ENCODE peak calls at places on chromosomes 6 and 20, in seven cellular contexts. L is neuronal stem cell; A is heart right ventricle; Y is neural progenitor cell; R is CD8-positive, alpha-beta memory T cell; W is left ventricle myocardium inferior; I is HAP-1. N is an unnamed sample.
A peak's percentile ranks its signal among the peaks of the same experiment; 100 is the strongest.

GRCh38 chr6:72348926-72349325 is 272.9 kb upstream of the KCNQ5 start:
- DNase-seq in R (no peak), L (no peak), Y (no peak), I (no peak), W (no peak), A (no peak), N (no peak)

GRCh38 chr6:44564906-44565524 is 177.5 kb downstream of the CDC5L start:
- DNase-seq in R (no peak), W (no peak), I (no peak), Y (no peak), A (no peak), L (no peak), N (peak; percentile 24)

GRCh38 chr6:14031516-14031915 is 86.1 kb upstream of the CD83 start:
- DNase-seq in I (no peak), Y (no peak), W (no peak), L (no peak), A (no peak), R (no peak), N (no peak)

GRCh38 chr6:75526502-75527127 is 33.0 kb upstream of the FILIP1 start:
- DNase-seq in W (no peak), L (peak; percentile 61), Y (peak; percentile 77), A (peak; percentile 75), I (peak; percentile 74), R (peak; percentile 26), N (peak; percentile 30)

GRCh38 chr6:96809119-96809518 is 28.2 kb downstream of the GPR63 start:
- DNase-seq in W (no peak), I (no peak), Y (no peak), A (no peak), R (no peak), L (no peak), N (peak; percentile 15)

GRCh38 chr6:166662690-166663089 is 35.6 kb upstream of the RPS6KA2 start:
- DNase-seq in R (no peak), I (no peak), W (no peak), A (no peak), L (no peak), Y (no peak), N (no peak)

GRCh38 chr6:110875548-110876169 is 1.1 kb downstream of the AMD1 start:
- DNase-seq in W (peak; percentile 48), Y (peak; percentile 75), I (no peak), L (no peak), A (peak; percentile 55), R (peak; percentile 64), N (peak; percentile 49)

GRCh38 chr6:79946773-79947190 is 571 bp downstream of the ELOVL4 start:
- DNase-seq in W (peak; percentile 15), Y (peak; percentile 60), R (peak; percentile 8), A (no peak), L (peak; percentile 32), I (peak; percentile 37), N (no peak)

GRCh38 chr20:2651772-2652723 is at the start of gene NOP56:
- DNase-seq in W (peak; percentile 92), Y (peak; percentile 94), R (peak; percentile 90), I (peak; percentile 86), A (peak; percentile 91), L (peak; percentile 92), N (peak; percentile 94)

GRCh38 chr6:53793318-53793975 is 1.4 kb upstream of the LRRC1 start:
- DNase-seq in I (peak; percentile 82), L (peak; percentile 33), A (peak; percentile 17), Y (peak; percentile 60), R (peak; percentile 19), W (no peak), N (peak; percentile 53)

GRCh38 chr6:56357616-56358373 is 110.4 kb upstream of the COL21A1 start:
- DNase-seq in Y (no peak), R (no peak), I (no peak), W (no peak), A (no peak), L (no peak), N (no peak)

GRCh38 chr6:47483853-47484546 is 6.4 kb downstream of the CD2AP start:
- DNase-seq in R (no peak), I (no peak), A (no peak), Y (no peak), L (no peak), W (no peak), N (no peak)

GRCh38 chr6:43020847-43021246 is 576 bp upstream of the RRP36 start:
- DNase-seq in A (no peak), Y (peak; percentile 50), I (no peak), L (no peak), R (no peak), W (no peak), N (no peak)

GRCh38 chr6:139990287-139990686 is 615.8 kb upstream of the CITED2 start:
- DNase-seq in I (no peak), A (no peak), Y (no peak), R (no peak), L (no peak), W (no peak), N (peak; percentile 54)

GRCh38 chr20:1320902-1321653 is 7.9 kb downstream of the SDCBP2 start:
- DNase-seq in A (no peak), I (no peak), Y (no peak), L (no peak), W (no peak), R (no peak), N (no peak)

GRCh38 chr6:44869321-44869897 is 458.7 kb upstream of the RUNX2 start:
- DNase-seq in R (no peak), I (no peak), A (no peak), L (no peak), W (no peak), Y (no peak), N (no peak)

GRCh38 chr20:7375905-7376304 is 564.4 kb downstream of the HAO1 start:
- DNase-seq in Y (peak; percentile 50), R (no peak), L (no peak), W (no peak), A (no peak), I (peak; percentile 18), N (no peak)

GRCh38 chr6:92589970-92590369 is 829.4 kb downstream of the EPHA7 start:
- DNase-seq in I (no peak), A (no peak), Y (no peak), R (no peak), L (no peak), W (no peak), N (no peak)

GRCh38 chr6:93849857-93850256 is 430.5 kb upstream of the EPHA7 start:
- DNase-seq in A (no peak), Y (no peak), I (no peak), W (no peak), R (no peak), L (no peak), N (no peak)

GRCh38 chr6:52491203-52492069 is 71.3 kb downstream of the EFHC1 start:
- DNase-seq in I (no peak), R (no peak), Y (no peak), L (no peak), W (no peak), A (no peak), N (no peak)
- H3K4me3 ChIP-seq in I (no peak overlapping the region), R (no peak overlapping the region), Y (no peak overlapping the region), L (no peak overlapping the region), W (no peak overlapping the region), A (no peak overlapping the region), N (no peak overlapping the region)

DNA sequence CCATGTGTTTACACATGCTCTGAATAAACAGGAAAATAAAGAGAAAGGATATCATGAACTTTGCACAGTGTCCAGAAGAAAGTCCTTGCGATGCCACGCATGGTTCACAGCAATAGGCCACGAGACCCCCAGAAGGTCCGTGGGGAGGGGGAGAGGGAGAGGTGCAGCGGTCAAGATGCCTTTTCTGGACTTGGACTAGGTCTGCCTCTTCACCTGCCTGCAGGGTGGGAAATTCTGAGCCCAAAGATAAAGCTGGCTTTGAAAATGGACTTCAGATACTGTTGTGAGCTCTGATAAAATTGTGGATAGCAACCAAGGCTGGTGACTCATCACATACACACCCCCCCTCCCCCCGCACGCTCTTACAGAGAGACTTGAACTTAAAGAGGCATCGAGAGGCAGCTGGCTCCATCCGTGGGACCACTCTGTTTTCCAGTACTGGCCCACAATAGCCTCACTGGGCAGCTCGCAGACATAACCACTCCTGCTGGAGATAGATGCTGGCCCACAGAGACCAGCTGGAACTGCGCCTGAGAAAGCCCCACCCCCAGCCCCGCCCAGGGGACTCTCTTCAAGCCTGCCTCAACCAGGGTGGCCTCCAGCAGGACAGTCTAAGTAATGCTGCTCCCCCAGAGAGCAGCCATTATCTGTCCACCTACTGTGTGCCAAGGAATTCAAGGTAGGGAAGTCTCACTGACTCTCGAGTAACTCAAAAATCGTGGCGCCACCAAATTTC is 21.2 kb upstream of the NFATC2 start:
- DNase-seq in I (no peak), L (no peak), W (peak; percentile 67), R (no peak), A (peak; percentile 73), Y (peak; percentile 67), N (peak; percentile 56)
- H3K4me3 ChIP-seq in I (no peak overlapping the region), L (no peak overlapping the region), W (peak overlapping the region; percentile 70), R (no peak overlapping the region), A (peak overlapping the region; percentile 57), Y (no peak overlapping the region), N (peak overlapping the region; percentile 21)

DNA sequence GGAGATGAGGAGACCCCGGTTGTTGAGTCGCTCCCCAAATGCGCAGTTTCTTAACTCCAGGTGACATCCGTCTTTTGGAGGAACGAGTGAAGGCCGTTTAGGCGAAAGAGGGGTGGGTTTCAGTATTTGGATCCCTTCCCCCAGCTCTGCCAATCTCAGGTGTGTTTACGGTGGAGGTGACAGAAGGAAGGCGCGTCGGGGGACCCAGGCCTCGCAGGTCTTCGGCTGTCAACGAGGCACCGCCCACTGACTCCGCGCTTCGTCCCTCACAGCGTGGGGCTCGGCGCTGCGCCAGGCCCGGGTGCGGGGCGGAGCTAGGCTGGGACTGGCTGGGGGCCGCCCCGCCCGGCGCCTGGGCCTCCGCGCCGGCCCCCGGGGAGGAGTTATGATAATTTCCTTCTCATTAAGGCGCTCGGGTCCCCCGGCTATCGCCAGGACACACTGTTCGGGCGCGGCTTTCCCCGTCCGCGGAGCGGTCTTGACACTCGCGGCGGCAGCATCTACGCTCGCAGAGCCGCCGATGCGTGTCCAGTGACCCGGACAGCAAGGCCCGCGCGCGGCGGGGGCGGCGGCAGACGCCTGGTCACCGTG is at the start of gene TFAP2C:
- DNase-seq in A (peak; percentile 38), I (peak; percentile 89), W (peak; percentile 59), Y (peak; percentile 82), L (peak; percentile 61), R (no peak), N (peak; percentile 65)
- H3K4me3 ChIP-seq in A (peak within 1 kb of the TSS; percentile 50), I (peak within 1 kb of the TSS; percentile 80), W (peak within 1 kb of the TSS; percentile 68), Y (peak within 1 kb of the TSS; percentile 67), L (peak within 1 kb of the TSS; percentile 73), R (no peak within 1 kb of the TSS), N (no peak within 1 kb of the TSS)

GRCh38 chr6:152334555-152334954 is 302.6 kb downstream of the SYNE1 start:
- DNase-seq in Y (no peak), L (no peak), I (no peak), A (no peak), R (no peak), W (no peak), N (no peak)

GRCh38 chr6:152330984-152331383 is 306.2 kb downstream of the SYNE1 start:
- DNase-seq in L (no peak), W (no peak), I (no peak), R (no peak), Y (no peak), A (no peak), N (no peak)

DNA sequence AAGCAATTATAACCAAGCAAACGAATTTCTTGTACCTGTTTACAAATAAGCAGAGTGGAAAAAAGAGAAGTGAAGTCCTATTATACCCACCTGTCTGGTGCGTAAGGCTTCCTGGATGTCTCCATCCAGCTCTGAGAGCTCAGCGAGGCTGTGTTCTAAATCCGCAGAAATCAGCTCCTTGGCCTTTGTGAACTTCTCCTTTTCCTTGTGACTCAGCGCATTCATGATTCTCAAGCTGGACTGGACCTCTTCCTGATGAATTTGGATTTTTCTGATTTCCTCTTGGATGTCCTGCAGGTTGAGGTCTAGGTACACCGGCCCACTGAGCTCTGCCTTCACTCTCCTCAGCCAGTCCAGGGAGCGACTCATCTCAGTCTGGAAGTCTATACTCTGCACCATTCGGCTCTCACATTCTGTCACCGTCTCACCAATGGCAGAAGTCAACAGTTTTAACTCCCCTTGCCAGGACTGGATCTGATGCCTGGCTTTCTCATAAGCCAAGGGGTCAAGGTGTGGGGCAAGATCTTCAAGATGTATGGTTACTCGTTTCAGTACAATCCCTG is 307.4 kb downstream of the SYNE1 start:
- DNase-seq in I (no peak), R (no peak), L (no peak), Y (no peak), A (no peak), W (no peak), N (no peak)
- H3K4me3 ChIP-seq in I (no peak overlapping the region), R (no peak overlapping the region), L (no peak overlapping the region), Y (no peak overlapping the region), A (no peak overlapping the region), W (no peak overlapping the region), N (no peak overlapping the region)

N was measured in adrenal gland.